ENCODE peak calls at places on chromosomes 4 and X, in six cellular contexts. U, E, Z, L, F and C are unnamed samples.

GRCh38 chrX:111511477-111511876 is at the start of gene SERTM2:
- DNase-seq in U (peak; percentile 47), E (peak; percentile 46), Z (peak; percentile 43), L (no peak), F (no peak), C (no peak)

GRCh38 chr4:141329174-141329569 is 108.5 kb downstream of the ZNF330 start:
- DNase-seq in U (peak; percentile 42), E (no peak), Z (no peak), L (peak; percentile 73), F (no peak), C (no peak)

GRCh38 chrX:151393514-151393913 is 3.5 kb upstream of the VMA21 start:
- DNase-seq in U (no peak), E (peak; percentile 72), Z (peak; percentile 49), L (no peak), F (no peak), C (no peak)

GRCh38 chrX:32744906-32745305 is 466.4 kb downstream of the DMD start:
- DNase-seq in U (no peak), E (no peak), Z (no peak), L (no peak), F (no peak), C (no peak)

GRCh38 chr4:4980818-4981217 is 38.4 kb downstream of the CYTL1 start:
- DNase-seq in U (no peak), E (no peak), Z (no peak), L (no peak), F (no peak), C (no peak)

GRCh38 chrX:104922206-104922621 is 298.3 kb downstream of the TEX13A start:
- DNase-seq in U (peak; percentile 54), E (peak; percentile 72), Z (peak; percentile 92), L (peak; percentile 76), F (peak; percentile 77), C (peak; percentile 67)

GRCh38 chr4:152436384-152436783 is 99.5 kb downstream of the FBXW7 start:
- DNase-seq in U (no peak), E (no peak), Z (peak; percentile 50), L (no peak), F (no peak), C (no peak)

GRCh38 chr4:44861756-44862155 is 135.4 kb upstream of the GNPDA2 start:
- DNase-seq in U (no peak), E (no peak), Z (no peak), L (no peak), F (no peak), C (no peak)

GRCh38 chrX:153829549-153829798 is 870 bp downstream of the PDZD4 start:
- DNase-seq in U (no peak), E (no peak), Z (no peak), L (no peak), F (no peak), C (no peak)

GRCh38 chr4:1978226-1978625 is 30.5 kb downstream of the NELFA start:
- DNase-seq in U (no peak), E (no peak), Z (no peak), L (no peak), F (no peak), C (peak; percentile 52)

GRCh38 chr4:87120411-87121162 is 99.8 kb downstream of the KLHL8 start:
- DNase-seq in U (peak; percentile 92), E (no peak), Z (no peak), L (no peak), F (peak; percentile 79), C (no peak)

GRCh38 chr4:39883645-39884044 is 94.1 kb downstream of the PDS5A start:
- DNase-seq in U (peak; percentile 83), E (no peak), Z (no peak), L (no peak), F (no peak), C (no peak)

GRCh38 chr4:63717384-63717783 is 691.9 kb downstream of the TECRL start:
- DNase-seq in U (no peak), E (peak; percentile 41), Z (peak; percentile 62), L (peak; percentile 45), F (no peak), C (no peak)

GRCh38 chr4:140116442-140117104 is 37.4 kb downstream of the MAML3 start:
- DNase-seq in U (peak; percentile 57), E (no peak), Z (no peak), L (peak; percentile 48), F (no peak), C (no peak)

GRCh38 chr4:121943941-121944340 is 7.9 kb downstream of the TRPC3 start:
- DNase-seq in U (no peak), E (peak; percentile 53), Z (peak; percentile 76), L (peak; percentile 4), F (no peak), C (no peak)

GRCh38 chrX:43349363-43349762 is 306.7 kb upstream of the MAOA start:
- DNase-seq in U (no peak), E (peak; percentile 62), Z (peak; percentile 77), L (peak; percentile 33), F (peak; percentile 37), C (no peak)

GRCh38 chr4:106529348-106530033 is 160.9 kb upstream of the GIMD1 start:
- DNase-seq in U (peak; percentile 73), E (no peak), Z (no peak), L (no peak), F (no peak), C (no peak)

GRCh38 chrX:49106930-49107329 is 16.6 kb downstream of the GPKOW start:
- DNase-seq in U (peak; percentile 42), E (peak; percentile 47), Z (peak; percentile 63), L (peak; percentile 62), F (peak; percentile 33), C (no peak)

GRCh38 chr4:121741751-121742150 is 23.2 kb downstream of the SMIM43 start:
- DNase-seq in U (peak; percentile 24), E (no peak), Z (no peak), L (no peak), F (no peak), C (no peak)

GRCh38 chrX:49784747-49785280 is 44.3 kb upstream of the PAGE4 start:
- DNase-seq in U (no peak), E (no peak), Z (no peak), L (no peak), F (no peak), C (no peak)

GRCh38 chr4:57102050-57102564 is 8.1 kb downstream of the IGFBP7 start:
- DNase-seq in U (peak; percentile 92), E (no peak), Z (no peak), L (peak; percentile 81), F (no peak), C (no peak)

GRCh38 chrX:46374371-46374770 is 170.8 kb downstream of the ZNF674 start:
- DNase-seq in U (no peak), E (no peak), Z (no peak), L (no peak), F (no peak), C (no peak)

GRCh38 chr4:113560579-113560978 is 201.0 kb downstream of the CAMK2D start:
- DNase-seq in U (no peak), E (no peak), Z (no peak), L (no peak), F (no peak), C (no peak)

GRCh38 chr4:150297861-150298474 is 219.7 kb downstream of the DCLK2 start:
- DNase-seq in U (peak; percentile 53), E (peak; percentile 74), Z (peak; percentile 91), L (peak; percentile 52), F (no peak), C (no peak)

GRCh38 chr4:78656968-78657445 is 105.4 kb downstream of the ANXA3 start:
- DNase-seq in U (peak; percentile 59), E (no peak), Z (no peak), L (no peak), F (peak; percentile 40), C (no peak)

GRCh38 chrX:15834827-15835595 is 19.6 kb downstream of the AP1S2 start:
- DNase-seq in U (peak; percentile 50), E (no peak), Z (no peak), L (no peak), F (no peak), C (no peak)

GRCh38 chr4:141174457-141174856 is 41.2 kb upstream of the RNF150 start:
- DNase-seq in U (no peak), E (no peak), Z (no peak), L (no peak), F (no peak), C (no peak)

GRCh38 chrX:53599781-53600396 is 86.6 kb downstream of the HUWE1 start:
- DNase-seq in U (peak; percentile 23), E (no peak), Z (no peak), L (no peak), F (no peak), C (no peak)

GRCh38 chr4:2258091-2259035 is 3.5 kb downstream of the MXD4 start:
- DNase-seq in U (no peak), E (no peak), Z (no peak), L (no peak), F (peak; percentile 18), C (peak; percentile 59)

GRCh38 chrX:10794203-10794630 is 173.8 kb upstream of the MID1 start:
- DNase-seq in U (no peak), E (no peak), Z (no peak), L (no peak), F (no peak), C (no peak)

GRCh38 chrX:2848806-2849420 is 20.2 kb downstream of the GYG2 start:
- DNase-seq in U (peak; percentile 82), E (no peak), Z (no peak), L (peak; percentile 23), F (no peak), C (no peak)

GRCh38 chrX:104284407-104285000 is 29.8 kb upstream of the ESX1 start:
- DNase-seq in U (peak; percentile 73), E (no peak), Z (no peak), L (no peak), F (no peak), C (no peak)

GRCh38 chr4:183142566-183143545 is 43.8 kb downstream of the WWC2 start:
- DNase-seq in U (peak; percentile 83), E (no peak), Z (no peak), L (peak; percentile 8), F (peak; percentile 81), C (no peak)

GRCh38 chrX:40410859-40411258 is 169.9 kb upstream of the ATP6AP2 start:
- DNase-seq in U (no peak), E (no peak), Z (no peak), L (no peak), F (no peak), C (no peak)
- H3K4me1 ChIP-seq in U (no peaks in the 10 kb centered on the region), E (no peaks in the 10 kb centered on the region), Z (peaks cover 9% of the 10 kb centered on the region), L (no peaks in the 10 kb centered on the region), F (no peaks in the 10 kb centered on the region), C (no peaks in the 10 kb centered on the region)

DNA sequence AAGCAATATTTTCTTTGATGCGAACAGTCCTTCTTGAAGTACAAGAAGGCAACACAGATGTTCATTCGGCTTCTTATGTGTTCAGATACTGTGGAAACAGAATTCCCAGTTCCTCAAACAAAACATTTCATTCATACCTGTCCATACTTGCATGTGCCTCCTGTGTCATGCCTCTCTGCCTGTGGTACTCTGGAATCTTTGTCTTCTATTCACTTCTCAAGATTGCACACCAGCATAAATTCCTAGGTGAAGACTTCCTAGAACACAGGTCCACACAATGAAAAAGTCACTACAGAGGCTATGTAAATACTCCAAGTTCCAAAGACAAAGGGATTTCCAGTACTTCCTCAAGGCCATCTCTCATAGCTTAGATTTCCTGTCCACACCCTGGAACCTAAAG is 367.2 kb downstream of the AFF2 start:
- DNase-seq in U (no peak), E (no peak), Z (no peak), L (no peak), F (no peak), C (no peak)
- H3K4me1 ChIP-seq in U (peaks cover 5% of the 10 kb centered on the region), E (peaks cover 25% of the 10 kb centered on the region), Z (peaks cover 18% of the 10 kb centered on the region), L (no peaks in the 10 kb centered on the region), F (no peaks in the 10 kb centered on the region), C (no peaks in the 10 kb centered on the region)

GRCh38 chr4:101555341-101555880 is 208.1 kb upstream of the PPP3CA start:
- DNase-seq in U (peak; percentile 5), E (no peak), Z (no peak), L (no peak), F (no peak), C (no peak)
- H3K4me1 ChIP-seq in U (no peaks in the 10 kb centered on the region), E (no peaks in the 10 kb centered on the region), Z (no peaks in the 10 kb centered on the region), L (no peaks in the 10 kb centered on the region), F (no peaks in the 10 kb centered on the region), C (no peaks in the 10 kb centered on the region)

GRCh38 chrX:71236858-71237257 is 13.8 kb downstream of the GJB1 start:
- DNase-seq in U (no peak), E (no peak), Z (no peak), L (no peak), F (no peak), C (no peak)
- H3K4me1 ChIP-seq in U (no peaks in the 10 kb centered on the region), E (no peaks in the 10 kb centered on the region), Z (no peaks in the 10 kb centered on the region), L (no peaks in the 10 kb centered on the region), F (no peaks in the 10 kb centered on the region), C (no peaks in the 10 kb centered on the region)